ENCODE peak calls at places on chromosomes 2 and 18, in nine cellular contexts. W is nucleus accumbens; Y is fibroblast of mammary gland; L is AG08396; A is stimulated activated CD4-positive, alpha-beta T cell treated with anti-CD3 and anti-CD28 coated beads, Interleukin-15, amount 100 ng/mL, for 48 hours; D is smooth muscle cell of the brain vasculature; P is uterus; K is neural crest cell; T is pancreas. O is an unnamed sample.
A peak's percentile ranks its signal among the peaks of the same experiment; 100 is the strongest.

GRCh38 chr2:37767051-37767450 is 95.6 kb upstream of the CDC42EP3 start:
- DNase-seq in T (no peak), A (no peak), L (no peak), D (no peak), P (no peak), W (no peak), Y (no peak), K (no peak), O (no peak)

GRCh38 chr2:40287201-40287600 is 164.7 kb downstream of the SLC8A1 start:
- DNase-seq in W (no peak), Y (peak; percentile 59), T (no peak), P (no peak), L (no peak), A (no peak), K (no peak), D (no peak), O (no peak)

GRCh38 chr2:28624798-28625701 is 126.6 kb upstream of the PPP1CB start:
- DNase-seq in L (peak; percentile 57), Y (no peak), T (peak; percentile 67), P (peak; percentile 70), D (no peak), K (no peak), A (peak; percentile 49), W (no peak), O (no peak)

GRCh38 chr2:23621616-23622015 is 236.6 kb downstream of the KLHL29 start:
- DNase-seq in P (no peak), K (no peak), T (no peak), L (no peak), D (no peak), Y (no peak), W (no peak), A (no peak), O (no peak)

GRCh38 chr2:191910518-191910917 is 63.6 kb upstream of the CAVIN2 start:
- DNase-seq in D (no peak), T (no peak), P (no peak), L (peak; percentile 54), K (no peak), Y (peak; percentile 90), W (no peak), A (no peak), O (no peak)

GRCh38 chr2:136323935-136324334 is 206.0 kb upstream of the CXCR4 start:
- DNase-seq in K (no peak), L (no peak), P (no peak), A (no peak), D (no peak), W (no peak), T (no peak), Y (no peak), O (no peak)

GRCh38 chr18:11981633-11982366 is 493 bp downstream of the IMPA2 start:
- DNase-seq in A (no peak), K (peak; percentile 43), D (no peak), P (peak; percentile 42), W (no peak), Y (peak; percentile 25), T (no peak), L (no peak), O (peak; percentile 73)

GRCh38 chr18:9280854-9281253 is 53.7 kb upstream of the TWSG1 start:
- DNase-seq in P (no peak), L (no peak), W (no peak), A (no peak), K (no peak), T (no peak), Y (no peak), D (no peak), O (no peak)

GRCh38 chr2:111157798-111158197 is 37.1 kb downstream of the BCL2L11 start:
- DNase-seq in L (no peak), T (no peak), D (no peak), A (no peak), P (no peak), W (no peak), Y (no peak), K (no peak), O (no peak)

GRCh38 chr2:128547667-128548066 is 229.0 kb upstream of the HS6ST1 start:
- DNase-seq in Y (no peak), W (no peak), P (no peak), D (no peak), T (no peak), A (no peak), K (peak; percentile 55), L (no peak), O (no peak)

GRCh38 chr2:5911801-5912200 is 219.6 kb downstream of the SOX11 start:
- DNase-seq in L (no peak), A (no peak), T (no peak), Y (no peak), K (no peak), P (no peak), D (no peak), W (no peak), O (no peak)

GRCh38 chr2:225429718-225430117 is 30.2 kb downstream of the NYAP2 start:
- DNase-seq in T (peak; percentile 57), A (no peak), K (no peak), Y (peak; percentile 53), D (no peak), W (peak; percentile 78), P (no peak), L (peak; percentile 7), O (no peak)

GRCh38 chr2:220077488-220077887 is 450.1 kb downstream of the SLC4A3 start:
- DNase-seq in T (no peak), P (no peak), Y (peak; percentile 96), D (no peak), W (no peak), A (no peak), L (no peak), K (no peak), O (no peak)

GRCh38 chr2:29326926-29327325 is 211.7 kb downstream of the CLIP4 start:
- DNase-seq in T (no peak), P (no peak), D (no peak), A (no peak), Y (no peak), W (no peak), K (no peak), L (no peak), O (no peak)

GRCh38 chr18:50424877-50425690 is 50.2 kb downstream of the SKA1 start:
- DNase-seq in A (no peak), Y (peak; percentile 42), W (no peak), L (no peak), K (no peak), P (no peak), D (no peak), T (peak; percentile 91), O (no peak)

GRCh38 chr2:203819434-203820133 is 48.0 kb upstream of the CTLA4 start:
- DNase-seq in K (no peak), P (no peak), T (no peak), A (no peak), W (no peak), Y (no peak), L (no peak), D (no peak), O (no peak)

GRCh38 chr2:36785179-36785795 is 88.8 kb downstream of the VIT start:
- DNase-seq in K (peak; percentile 80), L (peak; percentile 72), P (peak; percentile 33), D (peak; percentile 29), W (no peak), Y (peak; percentile 59), A (peak; percentile 51), T (peak; percentile 77), O (peak; percentile 73)

GRCh38 chr2:129905664-129906081 is 73.8 kb upstream of the RAB6C start:
- DNase-seq in W (no peak), D (no peak), P (no peak), T (no peak), A (no peak), L (no peak), Y (no peak), K (no peak), O (no peak)

GRCh38 chr2:158457826-158458616 is 1.3 kb downstream of the PKP4 start:
- DNase-seq in P (peak; percentile 43), Y (peak; percentile 20), K (peak; percentile 56), W (peak; percentile 41), A (peak; percentile 44), T (peak; percentile 89), D (no peak), L (peak; percentile 79), O (peak; percentile 69)

GRCh38 chr2:20478961-20479360 is 32.1 kb downstream of the RHOB start:
- DNase-seq in P (peak; percentile 12), K (no peak), A (no peak), L (no peak), D (no peak), W (no peak), T (peak; percentile 4), Y (no peak), O (peak; percentile 42)

GRCh38 chr2:207254526-207255464 is 89.0 kb upstream of the KLF7 start:
- DNase-seq in L (no peak), Y (peak; percentile 83), W (no peak), P (no peak), D (no peak), A (no peak), K (no peak), T (no peak), O (no peak)

GRCh38 chr18:35672897-35673296 is 91.4 kb downstream of the GALNT1 start:
- DNase-seq in P (no peak), Y (peak; percentile 64), A (no peak), L (no peak), T (no peak), W (no peak), K (no peak), D (no peak), O (no peak)

GRCh38 chr18:25099838-25100393 is 252.1 kb downstream of the ZNF521 start:
- DNase-seq in L (no peak), Y (peak; percentile 62), D (peak; percentile 33), P (no peak), W (no peak), A (no peak), T (no peak), K (no peak), O (no peak)

GRCh38 chr2:44918095-44918775 is 23.3 kb upstream of the SIX3 start:
- DNase-seq in T (no peak), P (no peak), W (no peak), Y (peak; percentile 54), L (no peak), D (no peak), K (no peak), A (no peak), O (no peak)

GRCh38 chr2:203548887-203549286 is 13.8 kb upstream of the RAPH1 start:
- DNase-seq in A (no peak), K (no peak), Y (no peak), P (no peak), D (no peak), L (no peak), T (no peak), W (no peak), O (no peak)